ENCODE peak calls at places on chromosome 11, in seven cellular contexts. One of them, this sample, is unnamed.
A peak's percentile ranks its signal among the peaks of the same experiment; 100 is the strongest.

GRCh38 chr11:35555238-35555887 is 29.9 kb upstream of the PAMR1 start:
- DNase-seq in fibroblast of lung: peak; percentile 35
- DNase-seq in H9: no peak
- DNase-seq in IMR-90: peak; percentile 66
- DNase-seq in HCT116: no peak
- DNase-seq in K562: no peak
- DNase-seq in Karpas-422: no peak
- DNase-seq in this sample: no peak

GRCh38 chr11:84824624-84825023 is 802.5 kb downstream of the DLG2 start:
- DNase-seq in HCT116: no peak
- DNase-seq in H9: no peak
- DNase-seq in fibroblast of lung: no peak
- DNase-seq in Karpas-422: no peak
- DNase-seq in IMR-90: no peak
- DNase-seq in K562: no peak
- DNase-seq in this sample: no peak

GRCh38 chr11:119795231-119795630 is 66.2 kb upstream of the NECTIN1 start:
- DNase-seq in Karpas-422: no peak
- DNase-seq in IMR-90: peak; percentile 77
- DNase-seq in fibroblast of lung: peak; percentile 98
- DNase-seq in K562: no peak
- DNase-seq in HCT116: no peak
- DNase-seq in H9: no peak
- DNase-seq in this sample: peak; percentile 12

GRCh38 chr11:86793307-86793706 is 7.0 kb upstream of the PRSS23 start:
- DNase-seq in K562: no peak
- DNase-seq in IMR-90: no peak
- DNase-seq in Karpas-422: no peak
- DNase-seq in H9: no peak
- DNase-seq in HCT116: no peak
- DNase-seq in fibroblast of lung: no peak
- DNase-seq in this sample: no peak

GRCh38 chr11:57213282-57214086 is 23.6 kb downstream of the APLNR start:
- DNase-seq in fibroblast of lung: peak; percentile 70
- DNase-seq in IMR-90: peak; percentile 21
- DNase-seq in K562: no peak
- DNase-seq in Karpas-422: no peak
- DNase-seq in H9: peak; percentile 72
- DNase-seq in HCT116: no peak
- DNase-seq in this sample: no peak

GRCh38 chr11:93291146-93291545 is 39.4 kb upstream of the DEUP1 start:
- DNase-seq in fibroblast of lung: no peak
- DNase-seq in H9: no peak
- DNase-seq in Karpas-422: no peak
- DNase-seq in HCT116: no peak
- DNase-seq in IMR-90: no peak
- DNase-seq in K562: no peak
- DNase-seq in this sample: no peak

GRCh38 chr11:36131719-36132349 is 157.4 kb downstream of the COMMD9 start:
- DNase-seq in IMR-90: peak; percentile 63
- DNase-seq in Karpas-422: peak; percentile 77
- DNase-seq in H9: peak; percentile 69
- DNase-seq in fibroblast of lung: no peak
- DNase-seq in HCT116: no peak
- DNase-seq in K562: peak; percentile 39
- DNase-seq in this sample: peak; percentile 29

GRCh38 chr11:62922189-62922589 is 1.0 kb upstream of the CHRM1 start:
- DNase-seq in fibroblast of lung: no peak
- DNase-seq in Karpas-422: no peak
- DNase-seq in IMR-90: no peak
- DNase-seq in H9: no peak
- DNase-seq in HCT116: no peak
- DNase-seq in K562: no peak
- DNase-seq in this sample: no peak

GRCh38 chr11:110173775-110174644 is 80.8 kb downstream of the ZC3H12C start:
- DNase-seq in H9: peak; percentile 83
- DNase-seq in IMR-90: peak; percentile 64
- DNase-seq in Karpas-422: peak; percentile 83
- DNase-seq in fibroblast of lung: peak; percentile 79
- DNase-seq in K562: peak; percentile 72
- DNase-seq in HCT116: peak; percentile 54
- DNase-seq in this sample: peak; percentile 37

GRCh38 chr11:118139578-118139977 is 13.0 kb downstream of the SCN4B start:
- DNase-seq in H9: no peak
- DNase-seq in HCT116: no peak
- DNase-seq in Karpas-422: no peak
- DNase-seq in K562: no peak
- DNase-seq in fibroblast of lung: no peak
- DNase-seq in IMR-90: no peak
- DNase-seq in this sample: no peak

GRCh38 chr11:76185931-76186401 is 20.3 kb downstream of the WNT11 start:
- DNase-seq in IMR-90: no peak
- DNase-seq in Karpas-422: no peak
- DNase-seq in HCT116: no peak
- DNase-seq in fibroblast of lung: no peak
- DNase-seq in K562: no peak
- DNase-seq in H9: no peak
- DNase-seq in this sample: no peak

GRCh38 chr11:9726313-9727022 is 62.6 kb downstream of the SWAP70 start:
- DNase-seq in fibroblast of lung: peak; percentile 91
- DNase-seq in Karpas-422: peak; percentile 46
- DNase-seq in K562: no peak
- DNase-seq in H9: no peak
- DNase-seq in HCT116: peak; percentile 23
- DNase-seq in IMR-90: peak; percentile 88
- DNase-seq in this sample: peak; percentile 81

GRCh38 chr11:96098511-96099241 is 174.8 kb upstream of the MTMR2 start:
- DNase-seq in K562: no peak
- DNase-seq in fibroblast of lung: peak; percentile 51
- DNase-seq in H9: no peak
- DNase-seq in HCT116: no peak
- DNase-seq in IMR-90: peak; percentile 59
- DNase-seq in Karpas-422: no peak
- DNase-seq in this sample: peak; percentile 80

GRCh38 chr11:70538641-70539359 is 140.5 kb downstream of the CTTN start:
- DNase-seq in K562: no peak
- DNase-seq in HCT116: no peak
- DNase-seq in H9: peak; percentile 20
- DNase-seq in IMR-90: no peak
- DNase-seq in Karpas-422: no peak
- DNase-seq in fibroblast of lung: no peak
- DNase-seq in this sample: no peak

GRCh38 chr11:117410861-117411725 is 83.4 kb downstream of the CEP164 start:
- DNase-seq in HCT116: no peak
- DNase-seq in K562: no peak
- DNase-seq in Karpas-422: no peak
- DNase-seq in IMR-90: no peak
- DNase-seq in H9: peak; percentile 40
- DNase-seq in fibroblast of lung: no peak
- DNase-seq in this sample: no peak

GRCh38 chr11:100561325-100561724 is 125.8 kb upstream of the ARHGAP42 start:
- DNase-seq in fibroblast of lung: peak; percentile 33
- DNase-seq in Karpas-422: no peak
- DNase-seq in HCT116: no peak
- DNase-seq in IMR-90: peak; percentile 22
- DNase-seq in K562: no peak
- DNase-seq in H9: no peak
- DNase-seq in this sample: no peak

GRCh38 chr11:62604460-62605130 is 2.9 kb upstream of the MTA2 start:
- DNase-seq in HCT116: no peak
- DNase-seq in IMR-90: no peak
- DNase-seq in Karpas-422: no peak
- DNase-seq in H9: peak; percentile 57
- DNase-seq in K562: no peak
- DNase-seq in fibroblast of lung: no peak
- DNase-seq in this sample: no peak

GRCh38 chr11:65489706-65490310 is 9.0 kb upstream of the MALAT1 start:
- DNase-seq in K562: no peak
- DNase-seq in fibroblast of lung: peak; percentile 67
- DNase-seq in H9: peak; percentile 53
- DNase-seq in Karpas-422: no peak
- DNase-seq in HCT116: no peak
- DNase-seq in IMR-90: no peak
- DNase-seq in this sample: no peak

GRCh38 chr11:111438168-111438567 is 59.1 kb upstream of the POU2AF1 start:
- DNase-seq in Karpas-422: no peak
- DNase-seq in IMR-90: no peak
- DNase-seq in K562: no peak
- DNase-seq in fibroblast of lung: no peak
- DNase-seq in H9: no peak
- DNase-seq in HCT116: no peak
- DNase-seq in this sample: no peak
- H2AFZ ChIP-seq in Karpas-422: no peak overlapping the region
- H2AFZ ChIP-seq in IMR-90: no peak overlapping the region
- H2AFZ ChIP-seq in K562: no peak overlapping the region
- H2AFZ ChIP-seq in fibroblast of lung: no peak overlapping the region
- H2AFZ ChIP-seq in H9: no peak overlapping the region
- H2AFZ ChIP-seq in HCT116: no peak overlapping the region
- H2AFZ ChIP-seq in this sample: no peak overlapping the region

GRCh38 chr11:106087815-106088435 is 10.5 kb downstream of the AASDHPPT start:
- DNase-seq in IMR-90: peak; percentile 65
- DNase-seq in K562: no peak
- DNase-seq in H9: peak; percentile 32
- DNase-seq in fibroblast of lung: peak; percentile 47
- DNase-seq in Karpas-422: peak; percentile 91
- DNase-seq in HCT116: peak; percentile 33
- DNase-seq in this sample: peak; percentile 83

GRCh38 chr11:106088896-106089295 is 11.4 kb downstream of the AASDHPPT start:
- DNase-seq in H9: no peak
- DNase-seq in fibroblast of lung: peak; percentile 83
- DNase-seq in HCT116: no peak
- DNase-seq in K562: no peak
- DNase-seq in Karpas-422: no peak
- DNase-seq in IMR-90: peak; percentile 75
- DNase-seq in this sample: peak; percentile 26

GRCh38 chr11:106082096-106082495 is 4.6 kb downstream of the AASDHPPT start:
- DNase-seq in HCT116: no peak
- DNase-seq in Karpas-422: no peak
- DNase-seq in IMR-90: no peak
- DNase-seq in K562: no peak
- DNase-seq in H9: no peak
- DNase-seq in fibroblast of lung: no peak
- DNase-seq in this sample: no peak

GRCh38 chr11:106086850-106087249 is 9.4 kb downstream of the AASDHPPT start:
- DNase-seq in fibroblast of lung: no peak
- DNase-seq in HCT116: no peak
- DNase-seq in H9: no peak
- DNase-seq in Karpas-422: no peak
- DNase-seq in IMR-90: no peak
- DNase-seq in K562: no peak
- DNase-seq in this sample: no peak

DNA sequence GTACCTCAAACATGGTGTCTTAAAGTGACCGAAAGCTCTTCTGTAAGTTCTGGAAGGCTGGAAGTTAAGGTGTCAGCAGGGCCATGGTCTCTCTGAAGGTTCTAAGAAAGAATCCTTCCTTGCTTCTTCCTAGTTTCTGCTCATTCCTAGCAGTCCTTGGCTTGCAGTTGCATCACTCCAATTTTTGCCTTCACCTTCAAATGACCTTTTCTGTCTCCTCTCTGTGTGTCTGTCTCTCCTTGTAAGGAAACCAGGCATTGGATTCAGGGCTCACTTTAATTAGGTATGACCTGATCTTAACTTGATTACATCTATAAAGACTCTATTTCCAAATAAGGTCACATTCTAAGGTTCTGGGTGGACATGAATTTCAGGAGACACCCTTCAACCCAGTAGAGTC is 8.7 kb downstream of the AASDHPPT start:
- DNase-seq in IMR-90: no peak
- DNase-seq in Karpas-422: no peak
- DNase-seq in H9: no peak
- DNase-seq in K562: no peak
- DNase-seq in HCT116: no peak
- DNase-seq in fibroblast of lung: no peak
- DNase-seq in this sample: no peak
- H4K20me1 ChIP-seq in IMR-90: peaks cover 4% of the 10 kb centered on the region
- H4K20me1 ChIP-seq in Karpas-422: peaks cover 57% of the 10 kb centered on the region
- H4K20me1 ChIP-seq in H9: no peaks in the 10 kb centered on the region
- H4K20me1 ChIP-seq in K562: no peaks in the 10 kb centered on the region
- H4K20me1 ChIP-seq in HCT116: peaks cover 34% of the 10 kb centered on the region
- H4K20me1 ChIP-seq in fibroblast of lung: no peaks in the 10 kb centered on the region
- H4K20me1 ChIP-seq in this sample: peaks cover 23% of the 10 kb centered on the region

GRCh38 chr11:32225491-32226285 is 134.8 kb downstream of the RCN1 start:
- DNase-seq in HCT116: no peak
- DNase-seq in fibroblast of lung: no peak
- DNase-seq in K562: no peak
- DNase-seq in Karpas-422: no peak
- DNase-seq in H9: no peak
- DNase-seq in IMR-90: no peak
- DNase-seq in this sample: no peak
- H2AFZ ChIP-seq in HCT116: no peak overlapping the region
- H2AFZ ChIP-seq in fibroblast of lung: no peak overlapping the region
- H2AFZ ChIP-seq in K562: no peak overlapping the region
- H2AFZ ChIP-seq in Karpas-422: no peak overlapping the region
- H2AFZ ChIP-seq in H9: no peak overlapping the region
- H2AFZ ChIP-seq in IMR-90: no peak overlapping the region
- H2AFZ ChIP-seq in this sample: no peak overlapping the region

DNA sequence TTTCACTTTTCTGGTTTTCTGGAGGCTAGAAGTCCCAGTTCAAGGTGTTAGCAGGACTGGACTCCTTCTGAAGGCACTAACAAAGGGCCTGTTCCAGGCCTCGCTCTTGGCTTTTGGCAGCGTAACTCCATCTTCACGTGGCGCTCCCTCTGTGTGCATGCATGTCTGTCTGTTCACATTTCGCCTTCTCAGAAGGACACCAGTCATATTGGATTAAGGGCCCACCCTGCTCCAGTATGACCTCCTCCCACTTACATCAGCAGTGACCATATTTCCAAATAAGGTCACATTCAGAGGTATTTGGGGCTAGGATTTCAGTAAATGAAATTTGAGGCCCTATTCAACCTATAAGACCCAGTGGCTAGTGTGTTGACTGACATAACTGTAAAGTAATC is 20.0 kb downstream of the APLP2 start:
- DNase-seq in HCT116: no peak
- DNase-seq in Karpas-422: no peak
- DNase-seq in fibroblast of lung: no peak
- DNase-seq in K562: no peak
- DNase-seq in IMR-90: no peak
- DNase-seq in H9: no peak
- DNase-seq in this sample: no peak
- H4K20me1 ChIP-seq in HCT116: peaks cover 2% of the 10 kb centered on the region
- H4K20me1 ChIP-seq in Karpas-422: no peaks in the 10 kb centered on the region
- H4K20me1 ChIP-seq in fibroblast of lung: no peaks in the 10 kb centered on the region
- H4K20me1 ChIP-seq in K562: no peaks in the 10 kb centered on the region
- H4K20me1 ChIP-seq in IMR-90: peaks cover 35% of the 10 kb centered on the region
- H4K20me1 ChIP-seq in H9: no peaks in the 10 kb centered on the region
- H4K20me1 ChIP-seq in this sample: peaks cover 43% of the 10 kb centered on the region

DNA sequence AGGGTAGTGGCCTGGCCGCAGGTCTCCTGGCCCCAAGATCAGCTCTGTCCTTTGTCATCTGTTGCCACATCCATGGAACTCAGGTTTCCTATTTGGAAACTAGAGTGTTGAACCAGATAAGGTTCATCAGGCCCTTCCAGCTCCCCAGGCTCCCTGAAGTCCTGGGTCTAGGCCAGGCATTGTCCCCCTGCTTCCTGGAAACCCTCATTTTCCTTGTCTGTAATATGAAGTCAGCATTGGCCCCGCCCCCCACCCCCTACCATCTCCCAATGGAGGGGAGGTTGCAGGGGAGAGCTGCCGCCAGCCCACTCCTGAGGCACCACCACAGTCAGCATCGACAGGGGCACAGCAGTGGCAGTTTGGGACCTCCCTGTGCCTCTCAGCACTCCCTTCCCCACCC is 9.0 kb upstream of the MS4A10 start:
- DNase-seq in K562: no peak
- DNase-seq in H9: no peak
- DNase-seq in fibroblast of lung: no peak
- DNase-seq in Karpas-422: no peak
- DNase-seq in IMR-90: no peak
- DNase-seq in HCT116: no peak
- DNase-seq in this sample: no peak
- H2AFZ ChIP-seq in K562: no peak overlapping the region
- H2AFZ ChIP-seq in H9: no peak overlapping the region
- H2AFZ ChIP-seq in fibroblast of lung: no peak overlapping the region
- H2AFZ ChIP-seq in Karpas-422: no peak overlapping the region
- H2AFZ ChIP-seq in IMR-90: peak overlapping the region; percentile 27
- H2AFZ ChIP-seq in HCT116: peak overlapping the region; percentile 5
- H2AFZ ChIP-seq in this sample: no peak overlapping the region

This sample was measured in PC-3.